ENCODE peak calls at places on chromosomes 1 and 21, in seven cellular contexts. C is GM23338, Y is pancreas, H is uterus, G is left ventricle myocardium inferior, T is GM13977, P is H1. O is an unnamed sample.

GRCh38 chr1:84422909-84423308 is 24.6 kb downstream of the DNASE2B start:
- DNase-seq in C (no peak), Y (no peak), H (no peak), G (no peak), T (no peak), P (no peak), O (no peak)

GRCh38 chr1:20051218-20051829 is 18.7 kb upstream of the PLA2G5 start:
- DNase-seq in C (peak; percentile 11), Y (no peak), H (no peak), G (no peak), T (no peak), P (no peak), O (no peak)

GRCh38 chr1:168683871-168684270 is 45.1 kb downstream of the DPT start:
- DNase-seq in C (no peak), Y (no peak), H (no peak), G (no peak), T (no peak), P (no peak), O (no peak)

GRCh38 chr21:29091032-29091431 is 17.6 kb upstream of the CCT8 start:
- DNase-seq in C (no peak), Y (no peak), H (no peak), G (no peak), T (no peak), P (no peak), O (no peak)

GRCh38 chr1:61323681-61324328 is 241.4 kb downstream of the NFIA start:
- DNase-seq in C (no peak), Y (no peak), H (no peak), G (no peak), T (no peak), P (no peak), O (no peak)

GRCh38 chr1:85762804-85763203 is 54.6 kb upstream of the ZNHIT6 start:
- DNase-seq in C (no peak), Y (no peak), H (no peak), G (no peak), T (no peak), P (no peak), O (no peak)

GRCh38 chr1:67496329-67496728 is 66.1 kb upstream of the SERBP1 start:
- DNase-seq in C (no peak), Y (no peak), H (no peak), G (no peak), T (no peak), P (no peak), O (no peak)

GRCh38 chr1:228848406-228848805 is 113.1 kb downstream of the RHOU start:
- DNase-seq in C (no peak), Y (no peak), H (no peak), G (no peak), T (no peak), P (no peak), O (no peak)

GRCh38 chr21:42198949-42199348 is 20.0 kb upstream of the ABCG1 start:
- DNase-seq in C (no peak), Y (no peak), H (no peak), G (no peak), T (no peak), P (no peak), O (no peak)

GRCh38 chr1:75723989-75724471 is 479 bp upstream of the ACADM start:
- DNase-seq in C (peak; percentile 91), Y (peak; percentile 89), H (peak; percentile 86), G (peak; percentile 88), T (peak; percentile 81), P (peak; percentile 27), O (peak; percentile 53)

GRCh38 chr1:248686815-248687214 is 15.8 kb downstream of the OR14I1 start:
- DNase-seq in C (no peak), Y (no peak), H (no peak), G (no peak), T (peak; percentile 54), P (no peak), O (no peak)

GRCh38 chr1:20430355-20431290 is 55.4 kb downstream of the CAMK2N1 start:
- DNase-seq in C (peak; percentile 87), Y (no peak), H (no peak), G (no peak), T (peak; percentile 63), P (peak; percentile 50), O (no peak)

GRCh38 chr1:235892080-235892670 is 25.5 kb upstream of the LYST start:
- DNase-seq in C (no peak), Y (no peak), H (no peak), G (no peak), T (peak; percentile 48), P (no peak), O (no peak)

GRCh38 chr1:149986486-149987296 is 23.8 kb downstream of the OTUD7B start:
- DNase-seq in C (no peak), Y (no peak), H (no peak), G (no peak), T (no peak), P (no peak), O (no peak)

GRCh38 chr1:181548491-181548890 is 65.2 kb downstream of the CACNA1E start:
- DNase-seq in C (no peak), Y (no peak), H (no peak), G (no peak), T (no peak), P (no peak), O (no peak)

GRCh38 chr1:200982071-200982945 is 41.2 kb downstream of the KIF21B start:
- DNase-seq in C (no peak), Y (no peak), H (no peak), G (no peak), T (no peak), P (no peak), O (no peak)

GRCh38 chr1:200980452-200980772 is 43.1 kb downstream of the KIF21B start:
- DNase-seq in C (no peak), Y (no peak), H (no peak), G (no peak), T (no peak), P (no peak), O (no peak)

GRCh38 chr1:200981278-200981677 is 42.2 kb downstream of the KIF21B start:
- DNase-seq in C (no peak), Y (no peak), H (no peak), G (no peak), T (no peak), P (no peak), O (no peak)

GRCh38 chr1:200980873-200981272 is 42.6 kb downstream of the KIF21B start:
- DNase-seq in C (no peak), Y (no peak), H (no peak), G (no peak), T (no peak), P (no peak), O (no peak)

GRCh38 chr1:200979574-200980451 is 43.7 kb downstream of the KIF21B start:
- DNase-seq in C (peak; percentile 87), Y (no peak), H (no peak), G (no peak), T (peak; percentile 77), P (peak; percentile 47), O (no peak)
- TF ChIP-seq CTCF in C (peak; percentile 97), Y (peak; percentile 19), H (peak; percentile 12), G (peak; percentile 28), T (peak; percentile 75), P (peak; percentile 98), O (peak; percentile 83)

DNA sequence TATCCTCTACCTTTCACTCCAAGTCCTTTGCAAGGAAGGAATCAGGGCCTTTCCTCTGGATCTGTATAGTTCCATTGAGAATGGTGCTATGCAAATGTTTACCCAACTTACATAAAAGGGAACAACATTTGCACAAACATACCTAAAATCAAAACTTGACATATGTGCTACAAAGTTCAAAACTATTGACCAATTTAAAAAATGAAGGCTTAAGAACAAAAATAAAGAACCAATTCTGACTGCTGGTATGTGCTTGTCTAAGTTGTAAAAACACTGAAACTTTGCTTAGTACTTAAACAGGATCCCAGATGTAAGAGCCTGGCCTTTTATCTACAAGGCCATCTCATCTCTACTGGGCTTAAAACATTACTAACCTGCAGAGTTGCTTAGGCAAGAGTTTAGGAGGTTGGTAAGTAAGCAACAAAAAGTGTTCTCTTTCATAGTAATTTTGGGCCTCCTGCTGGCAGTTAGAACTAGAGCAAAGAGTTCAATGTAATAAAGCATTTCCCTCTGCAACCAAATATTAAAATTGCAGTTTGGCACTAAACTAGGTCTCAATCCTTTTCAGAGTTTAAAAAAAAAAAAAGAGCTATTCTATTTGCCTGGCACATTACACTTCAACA is 2.0 kb downstream of the SCMH1 start:
- DNase-seq in C (no peak), Y (peak; percentile 22), H (no peak), G (no peak), T (peak; percentile 44), P (no peak), O (no peak)
- TF ChIP-seq CTCF in C (no peak), Y (no peak), H (peak; percentile 64), G (peak; percentile 41), T (peak; percentile 35), P (no peak), O (no peak)

GRCh38 chr1:44905276-44905675 is 62.2 kb upstream of the PTCH2 start:
- DNase-seq in C (no peak), Y (no peak), H (no peak), G (no peak), T (no peak), P (no peak), O (no peak)

GRCh38 chr1:44909949-44910594 is 67.0 kb upstream of the PTCH2 start:
- DNase-seq in C (no peak), Y (no peak), H (no peak), G (no peak), T (no peak), P (no peak), O (no peak)

GRCh38 chr1:44911042-44911441 is 68.0 kb upstream of the PTCH2 start:
- DNase-seq in C (no peak), Y (no peak), H (no peak), G (no peak), T (no peak), P (no peak), O (no peak)

GRCh38 chr1:44908427-44908826 is 65.4 kb upstream of the PTCH2 start:
- DNase-seq in C (no peak), Y (no peak), H (no peak), G (no peak), T (no peak), P (no peak), O (no peak)

DNA sequence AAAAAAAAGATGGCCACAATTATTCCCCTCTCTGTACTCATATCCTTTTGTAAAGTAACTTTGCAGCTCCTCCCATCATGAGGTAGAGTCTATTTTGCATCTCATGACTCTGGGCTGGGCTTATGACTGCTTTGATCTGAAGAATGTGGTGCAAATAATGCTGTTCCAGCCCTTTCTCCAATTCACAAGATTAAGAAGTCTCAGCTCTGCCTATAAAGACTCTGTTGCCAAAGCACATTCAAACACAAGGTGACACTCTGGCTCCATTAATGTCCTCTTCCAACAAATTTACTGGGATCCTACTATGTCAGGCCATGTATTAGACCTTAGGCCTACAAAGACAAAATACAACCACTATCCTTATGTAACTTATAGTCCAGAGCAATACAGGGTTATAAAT is 64.9 kb upstream of the PTCH2 start:
- DNase-seq in C (no peak), Y (no peak), H (no peak), G (no peak), T (no peak), P (no peak), O (no peak)
- TF ChIP-seq CTCF in C (no peak), Y (no peak), H (no peak), G (no peak), T (no peak), P (no peak), O (no peak)

GRCh38 chr1:201463071-201463552 is 5.9 kb downstream of the PHLDA3 start:
- DNase-seq in C (peak; percentile 54), Y (no peak), H (no peak), G (no peak), T (no peak), P (no peak), O (no peak)
- TF ChIP-seq CTCF in C (peak; percentile 65), Y (no peak), H (no peak), G (peak; percentile 38), T (no peak), P (peak; percentile 52), O (no peak)

GRCh38 chr1:225343618-225344017 is 84.2 kb downstream of the LBR start:
- DNase-seq in C (no peak), Y (no peak), H (no peak), G (no peak), T (no peak), P (no peak), O (no peak)
- TF ChIP-seq CTCF in C (no peak), Y (no peak), H (no peak), G (peak; percentile 17), T (peak; percentile 13), P (no peak), O (no peak)